ENCODE peak calls at places on chromosome 12, in ten cellular contexts. H is pancreas; M is fibroblast of lung; E is keratinocyte; R is mucosa of descending colon; Z is hepatocyte; L is lung; I is endodermal cell; V is CD8-positive, alpha-beta T cell; Q is cardiac muscle cell. N is an unnamed sample.

GRCh38 chr12:104966677-104967076 is 8.6 kb upstream of the SLC41A2 start:
- DNase-seq in H (no peak), Q (no peak), M (no peak), V (no peak), L (no peak), Z (no peak), I (no peak), E (no peak), R (no peak), N (no peak)

GRCh38 chr12:109946505-109946904 is 46.4 kb downstream of the TCHP start:
- DNase-seq in M (peak; percentile 63), I (peak; percentile 89), Q (peak; percentile 62), L (no peak), R (no peak), E (no peak), Z (no peak), H (no peak), V (no peak), N (peak; percentile 18)

GRCh38 chr12:46608431-46609280 is 217.1 kb downstream of the SLC38A4 start:
- DNase-seq in Z (no peak), H (no peak), R (no peak), L (no peak), Q (peak; percentile 53), I (no peak), M (peak; percentile 83), E (no peak), V (no peak), N (no peak)

GRCh38 chr12:104354167-104354867 is 50.8 kb downstream of the EID3 start:
- DNase-seq in V (no peak), H (no peak), M (no peak), R (no peak), Q (no peak), E (no peak), L (no peak), Z (no peak), I (peak; percentile 42), N (no peak)

GRCh38 chr12:49627752-49628360 is 4.5 kb downstream of the PRPF40B start:
- DNase-seq in E (no peak), M (peak; percentile 72), V (no peak), I (peak; percentile 39), Z (no peak), R (no peak), Q (peak; percentile 46), H (no peak), L (no peak), N (peak; percentile 69)

GRCh38 chr12:108576660-108577234 is 14.4 kb downstream of the ISCU start:
- DNase-seq in R (no peak), H (no peak), I (peak; percentile 36), Q (no peak), V (no peak), L (no peak), Z (no peak), M (peak; percentile 48), E (no peak), N (no peak)

GRCh38 chr12:50659690-50660424 is 104.0 kb upstream of the ATF1 start:
- DNase-seq in E (no peak), H (no peak), V (no peak), L (no peak), M (no peak), I (no peak), Q (no peak), Z (no peak), R (no peak), N (no peak)

GRCh38 chr12:19544351-19544750 is 105.1 kb downstream of the AEBP2 start:
- DNase-seq in Q (no peak), M (peak; percentile 29), V (no peak), E (no peak), R (no peak), L (no peak), Z (no peak), H (no peak), I (no peak), N (peak; percentile 15)

GRCh38 chr12:52157566-52158150 is 34.2 kb downstream of the KRT80 start:
- DNase-seq in I (no peak), H (no peak), L (no peak), E (no peak), Q (no peak), V (no peak), M (no peak), R (no peak), Z (no peak), N (no peak)

GRCh38 chr12:40248585-40249297 is 23.9 kb downstream of the LRRK2 start:
- DNase-seq in Z (no peak), I (no peak), H (no peak), L (no peak), M (peak; percentile 32), V (no peak), Q (no peak), E (no peak), R (no peak), N (peak; percentile 86)

GRCh38 chr12:40253936-40254335 is 29.1 kb downstream of the LRRK2 start:
- DNase-seq in M (peak; percentile 65), Q (peak; percentile 1), Z (no peak), E (no peak), H (no peak), I (no peak), V (no peak), L (no peak), R (no peak), N (no peak)

GRCh38 chr12:40254455-40255085 is 29.8 kb downstream of the LRRK2 start:
- DNase-seq in L (no peak), V (no peak), H (no peak), Q (no peak), Z (no peak), M (no peak), I (no peak), E (no peak), R (no peak), N (peak; percentile 2)
- TF ChIP-seq CTCF in L (no peak), V (no peak), H (no peak), Q (no peak), Z (no peak), M (no peak), I (no peak), E (no peak), R (no peak), N (no peak)

DNA sequence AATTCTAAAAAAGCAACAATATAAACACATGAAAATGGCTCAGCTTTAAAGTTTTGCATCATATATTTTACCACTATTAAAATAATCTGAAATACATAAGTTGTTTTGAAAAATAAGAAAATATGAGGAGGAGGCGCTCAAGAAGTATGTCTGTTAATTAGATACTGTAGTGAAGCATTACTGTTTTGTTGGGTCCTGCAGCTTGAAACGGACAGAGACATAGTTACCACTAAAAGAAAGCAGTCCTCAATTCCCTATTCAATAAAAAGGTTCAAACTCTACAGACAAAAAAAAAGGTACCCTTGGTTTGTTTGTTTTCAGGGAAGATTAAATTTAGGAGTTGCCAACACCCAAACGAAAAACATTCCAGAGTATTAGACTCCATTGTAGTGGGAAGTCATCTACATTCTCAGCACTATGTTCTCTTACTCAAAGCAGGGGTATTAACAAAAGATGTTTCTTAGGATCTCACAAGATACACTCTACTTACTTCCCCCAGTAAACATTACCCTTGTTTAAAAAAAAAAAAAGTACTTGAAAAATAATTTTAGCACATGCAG is 3.0 kb downstream of the PAWR start:
- DNase-seq in Q (peak; percentile 11), M (no peak), R (no peak), L (no peak), Z (no peak), E (no peak), I (no peak), V (no peak), H (no peak), N (peak; percentile 28)
- H3K4me3 ChIP-seq in Q (peak overlapping the region; percentile 94), M (peak overlapping the region; percentile 75), R (no peak overlapping the region), L (no peak overlapping the region), Z (peak overlapping the region; percentile 82), E (peak overlapping the region; percentile 97), I (peak overlapping the region; percentile 81), V (no peak overlapping the region), H (no peak overlapping the region), N (peak overlapping the region; percentile 90)

GRCh38 chr12:54725233-54725843 is 77.2 kb upstream of the DCD start:
- DNase-seq in E (no peak), V (no peak), H (no peak), L (no peak), Q (peak; percentile 34), I (peak; percentile 77), R (no peak), M (no peak), Z (peak; percentile 53), N (peak; percentile 19)

GRCh38 chr12:54721312-54721711 is 73.1 kb upstream of the DCD start:
- DNase-seq in R (no peak), I (no peak), E (no peak), V (no peak), L (no peak), H (no peak), Q (no peak), M (no peak), Z (no peak), N (no peak)

GRCh38 chr12:54719691-54720090 is 71.5 kb upstream of the DCD start:
- DNase-seq in E (no peak), H (no peak), R (no peak), Q (no peak), I (no peak), V (no peak), L (no peak), M (no peak), Z (no peak), N (no peak)

DNA sequence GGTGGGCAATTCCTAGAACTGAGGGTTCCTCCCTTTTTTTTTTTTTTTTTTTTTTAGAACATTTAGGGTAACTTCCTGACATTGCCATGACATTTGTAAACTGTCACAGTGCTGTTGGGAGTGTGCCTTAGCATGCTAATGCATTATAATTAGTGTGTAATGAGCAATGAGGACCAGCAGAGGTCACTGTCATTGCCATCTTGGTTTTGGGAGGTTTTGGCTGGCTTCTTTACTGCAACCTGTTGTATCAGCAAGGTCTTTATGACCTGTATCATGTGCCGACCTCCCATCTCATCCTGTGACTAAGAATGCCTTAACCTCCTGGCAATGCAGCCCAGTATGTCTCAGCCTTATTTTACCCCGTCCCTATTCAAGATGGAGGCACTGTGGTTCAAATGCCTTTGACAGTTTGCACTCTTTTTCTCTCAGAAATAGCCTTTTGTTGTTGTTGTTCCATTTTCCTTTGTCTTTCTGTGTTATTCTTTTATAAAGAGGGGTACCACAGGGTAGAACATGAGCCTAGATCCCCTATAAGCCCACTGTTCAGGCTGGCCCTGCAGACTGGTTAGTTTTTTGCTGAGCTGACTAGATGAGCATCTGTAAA is 75.6 kb upstream of the DCD start:
- DNase-seq in Z (no peak), H (no peak), L (no peak), Q (peak; percentile 40), R (no peak), I (peak; percentile 76), V (no peak), M (peak; percentile 0), E (no peak), N (peak; percentile 22)
- H3K36me3 ChIP-seq in Z (no peaks in the 10 kb centered on the region), H (no peaks in the 10 kb centered on the region), L (no peaks in the 10 kb centered on the region), Q (no peaks in the 10 kb centered on the region), R (no peaks in the 10 kb centered on the region), I (no peaks in the 10 kb centered on the region), V (no peaks in the 10 kb centered on the region), M (no peaks in the 10 kb centered on the region), E (no peaks in the 10 kb centered on the region), N (no peaks in the 10 kb centered on the region)

DNA sequence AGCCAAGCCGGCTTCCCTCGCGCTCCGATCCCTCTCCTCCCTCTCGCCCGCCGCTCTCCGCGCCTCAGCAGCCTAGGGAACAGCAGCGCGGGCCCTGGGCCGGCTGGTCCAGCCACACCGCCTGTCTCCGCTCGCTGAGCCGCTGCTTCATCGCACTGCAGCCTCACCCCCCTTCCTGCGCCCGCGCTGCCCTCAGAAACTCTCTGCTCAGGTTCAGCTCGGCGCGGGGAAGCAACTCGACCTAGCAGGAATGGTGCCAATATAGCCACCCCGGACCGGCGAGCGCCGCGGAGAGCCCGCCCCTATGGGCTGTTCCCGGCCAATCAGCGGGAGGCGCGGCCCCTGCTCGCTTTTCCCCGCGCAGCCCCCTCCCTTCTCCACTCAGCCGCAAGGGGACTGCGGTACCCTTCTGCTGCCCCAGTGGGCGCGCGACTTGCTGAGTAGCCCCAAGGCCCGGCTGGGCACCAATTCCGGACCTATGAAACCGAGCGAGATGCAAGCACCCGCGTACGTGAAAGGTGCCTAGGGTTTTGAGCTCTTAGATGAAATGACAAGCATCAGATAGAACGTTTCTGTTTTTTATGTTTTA is at the start of gene ADAMTS20:
- DNase-seq in M (peak; percentile 15), H (no peak), E (no peak), I (peak; percentile 98), R (no peak), Q (peak; percentile 4), V (no peak), Z (peak; percentile 63), L (no peak), N (no peak)
- TF ChIP-seq CTCF in M (no peak), H (no peak), E (no peak), I (peak; percentile 75), R (no peak), Q (no peak), V (no peak), Z (no peak), L (no peak), N (no peak)